ENCODE peak calls at places on chromosomes 2 and 18, in seven cellular contexts. One of them, this sample, is unnamed.

GRCh38 chr18:24869285-24869684 is 408.8 kb downstream of the HRH4 start:
- DNase-seq in AG09309: no peak
- DNase-seq in AG04449: no peak
- DNase-seq in aorta: no peak
- DNase-seq in GM12865: no peak
- DNase-seq in tibial artery: no peak
- DNase-seq in fibroblast of pulmonary artery: no peak
- DNase-seq in this sample: no peak

GRCh38 chr2:30691948-30692828 is 115.1 kb downstream of the CAPN13 start:
- DNase-seq in AG09309: no peak
- DNase-seq in AG04449: no peak
- DNase-seq in aorta: no peak
- DNase-seq in GM12865: no peak
- DNase-seq in tibial artery: peak
- DNase-seq in fibroblast of pulmonary artery: peak
- DNase-seq in this sample: no peak

GRCh38 chr2:200494048-200494447 is 15.8 kb downstream of the KCTD18 start:
- DNase-seq in AG09309: no peak
- DNase-seq in AG04449: no peak
- DNase-seq in aorta: no peak
- DNase-seq in GM12865: no peak
- DNase-seq in tibial artery: no peak
- DNase-seq in fibroblast of pulmonary artery: no peak
- DNase-seq in this sample: no peak

GRCh38 chr2:98479959-98480524 is 35.4 kb downstream of the INPP4A start:
- DNase-seq in AG09309: no peak
- DNase-seq in AG04449: no peak
- DNase-seq in aorta: peak
- DNase-seq in GM12865: peak
- DNase-seq in tibial artery: peak
- DNase-seq in fibroblast of pulmonary artery: peak
- DNase-seq in this sample: peak

GRCh38 chr18:74526478-74526877 is 7.8 kb upstream of the CNDP1 start:
- DNase-seq in AG09309: no peak
- DNase-seq in AG04449: no peak
- DNase-seq in aorta: no peak
- DNase-seq in GM12865: no peak
- DNase-seq in tibial artery: no peak
- DNase-seq in fibroblast of pulmonary artery: no peak
- DNase-seq in this sample: no peak

GRCh38 chr2:202072737-202073396 is at the start of gene KIAA2012:
- DNase-seq in AG09309: no peak
- DNase-seq in AG04449: no peak
- DNase-seq in aorta: no peak
- DNase-seq in GM12865: no peak
- DNase-seq in tibial artery: no peak
- DNase-seq in fibroblast of pulmonary artery: no peak
- DNase-seq in this sample: no peak

GRCh38 chr2:28652217-28652616 is 99.4 kb upstream of the PPP1CB start:
- DNase-seq in AG09309: no peak
- DNase-seq in AG04449: no peak
- DNase-seq in aorta: no peak
- DNase-seq in GM12865: no peak
- DNase-seq in tibial artery: no peak
- DNase-seq in fibroblast of pulmonary artery: no peak
- DNase-seq in this sample: no peak

GRCh38 chr2:46984642-46985476 is 69.3 kb upstream of the MCFD2 start:
- DNase-seq in AG09309: peak
- DNase-seq in AG04449: peak
- DNase-seq in aorta: peak
- DNase-seq in GM12865: peak
- DNase-seq in tibial artery: peak
- DNase-seq in fibroblast of pulmonary artery: peak
- DNase-seq in this sample: peak

GRCh38 chr18:44837491-44838185 is 156.9 kb downstream of the SETBP1 start:
- DNase-seq in AG09309: no peak
- DNase-seq in AG04449: no peak
- DNase-seq in aorta: no peak
- DNase-seq in GM12865: no peak
- DNase-seq in tibial artery: no peak
- DNase-seq in fibroblast of pulmonary artery: no peak
- DNase-seq in this sample: no peak

GRCh38 chr18:44839239-44839666 is 158.6 kb downstream of the SETBP1 start:
- DNase-seq in AG09309: peak
- DNase-seq in AG04449: no peak
- DNase-seq in aorta: peak
- DNase-seq in GM12865: peak
- DNase-seq in tibial artery: peak
- DNase-seq in fibroblast of pulmonary artery: peak
- DNase-seq in this sample: no peak

GRCh38 chr18:44834867-44835469 is 154.3 kb downstream of the SETBP1 start:
- DNase-seq in AG09309: no peak
- DNase-seq in AG04449: no peak
- DNase-seq in aorta: no peak
- DNase-seq in GM12865: no peak
- DNase-seq in tibial artery: no peak
- DNase-seq in fibroblast of pulmonary artery: no peak
- DNase-seq in this sample: no peak

GRCh38 chr18:44840053-44840826 is 159.6 kb downstream of the SETBP1 start:
- DNase-seq in AG09309: no peak
- DNase-seq in AG04449: no peak
- DNase-seq in aorta: no peak
- DNase-seq in GM12865: no peak
- DNase-seq in tibial artery: no peak
- DNase-seq in fibroblast of pulmonary artery: peak
- DNase-seq in this sample: peak

DNA sequence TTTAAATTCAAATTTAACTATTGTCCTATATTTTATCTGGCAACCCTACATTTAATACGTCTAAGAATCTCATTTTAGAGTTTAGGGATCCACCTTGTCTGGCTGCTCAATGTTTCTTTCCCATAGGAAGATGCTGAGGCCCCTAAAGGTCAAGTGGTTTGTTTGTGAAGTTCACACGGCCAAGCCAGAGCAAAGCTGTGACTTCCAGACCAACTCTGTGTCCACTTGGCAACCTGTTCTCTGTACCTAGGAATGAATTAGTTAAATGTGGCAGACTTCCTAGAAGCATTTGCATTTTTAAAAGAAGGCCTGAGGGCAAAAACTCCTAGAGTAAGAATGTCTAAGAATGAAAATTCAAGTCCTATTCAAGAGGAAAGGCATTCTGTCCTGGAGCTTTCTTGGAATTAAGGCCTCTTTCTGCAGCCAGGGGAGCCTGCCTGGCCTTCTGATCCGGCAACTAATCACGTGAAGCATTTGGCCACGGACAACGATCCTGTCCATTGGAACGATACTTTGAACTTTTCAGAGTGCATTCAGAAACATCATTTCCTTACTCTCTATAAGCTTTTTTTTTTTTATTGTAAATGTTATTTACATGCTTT is 155.0 kb downstream of the SETBP1 start:
- DNase-seq in AG09309: no peak
- DNase-seq in AG04449: no peak
- DNase-seq in aorta: no peak
- DNase-seq in GM12865: no peak
- DNase-seq in tibial artery: peak
- DNase-seq in fibroblast of pulmonary artery: no peak
- DNase-seq in this sample: no peak
- H3K4me3 ChIP-seq in AG09309: no peak
- H3K4me3 ChIP-seq in AG04449: no peak
- H3K4me3 ChIP-seq in aorta: no peak
- H3K4me3 ChIP-seq in GM12865: no peak
- H3K4me3 ChIP-seq in tibial artery: no peak
- H3K4me3 ChIP-seq in fibroblast of pulmonary artery: no peak
- H3K4me3 ChIP-seq in this sample: no peak

GRCh38 chr2:124025896-124026295 is 809 bp downstream of the CNTNAP5 start:
- DNase-seq in AG09309: no peak
- DNase-seq in AG04449: no peak
- DNase-seq in aorta: no peak
- DNase-seq in GM12865: no peak
- DNase-seq in tibial artery: no peak
- DNase-seq in fibroblast of pulmonary artery: no peak
- DNase-seq in this sample: no peak
- H3K4me3 ChIP-seq in AG09309: no peak
- H3K4me3 ChIP-seq in AG04449: no peak
- H3K4me3 ChIP-seq in aorta: no peak
- H3K4me3 ChIP-seq in GM12865: no peak
- H3K4me3 ChIP-seq in tibial artery: no peak
- H3K4me3 ChIP-seq in fibroblast of pulmonary artery: peak
- H3K4me3 ChIP-seq in this sample: no peak

GRCh38 chr2:189613077-189613636 is 32.6 kb upstream of the SLC40A1 start:
- DNase-seq in AG09309: peak
- DNase-seq in AG04449: peak
- DNase-seq in aorta: no peak
- DNase-seq in GM12865: no peak
- DNase-seq in tibial artery: no peak
- DNase-seq in fibroblast of pulmonary artery: peak
- DNase-seq in this sample: peak
- H3K4me3 ChIP-seq in AG09309: no peak
- H3K4me3 ChIP-seq in AG04449: peak
- H3K4me3 ChIP-seq in aorta: peak
- H3K4me3 ChIP-seq in GM12865: no peak
- H3K4me3 ChIP-seq in tibial artery: peak
- H3K4me3 ChIP-seq in fibroblast of pulmonary artery: peak
- H3K4me3 ChIP-seq in this sample: no peak

GRCh38 chr2:96928277-96928781 is 58.1 kb downstream of the FAM178B start:
- DNase-seq in AG09309: no peak
- DNase-seq in AG04449: no peak
- DNase-seq in aorta: no peak
- DNase-seq in GM12865: no peak
- DNase-seq in tibial artery: peak
- DNase-seq in fibroblast of pulmonary artery: no peak
- DNase-seq in this sample: peak
- H3K4me3 ChIP-seq in AG09309: peak
- H3K4me3 ChIP-seq in AG04449: no peak
- H3K4me3 ChIP-seq in aorta: peak
- H3K4me3 ChIP-seq in GM12865: no peak
- H3K4me3 ChIP-seq in tibial artery: peak
- H3K4me3 ChIP-seq in fibroblast of pulmonary artery: no peak
- H3K4me3 ChIP-seq in this sample: peak

GRCh38 chr2:43170733-43171101 is 55.7 kb downstream of the ZFP36L2 start:
- DNase-seq in AG09309: no peak
- DNase-seq in AG04449: no peak
- DNase-seq in aorta: no peak
- DNase-seq in GM12865: no peak
- DNase-seq in tibial artery: no peak
- DNase-seq in fibroblast of pulmonary artery: no peak
- DNase-seq in this sample: no peak
- H3K4me3 ChIP-seq in AG09309: no peak
- H3K4me3 ChIP-seq in AG04449: no peak
- H3K4me3 ChIP-seq in aorta: no peak
- H3K4me3 ChIP-seq in GM12865: no peak
- H3K4me3 ChIP-seq in tibial artery: no peak
- H3K4me3 ChIP-seq in fibroblast of pulmonary artery: no peak
- H3K4me3 ChIP-seq in this sample: no peak

DNA sequence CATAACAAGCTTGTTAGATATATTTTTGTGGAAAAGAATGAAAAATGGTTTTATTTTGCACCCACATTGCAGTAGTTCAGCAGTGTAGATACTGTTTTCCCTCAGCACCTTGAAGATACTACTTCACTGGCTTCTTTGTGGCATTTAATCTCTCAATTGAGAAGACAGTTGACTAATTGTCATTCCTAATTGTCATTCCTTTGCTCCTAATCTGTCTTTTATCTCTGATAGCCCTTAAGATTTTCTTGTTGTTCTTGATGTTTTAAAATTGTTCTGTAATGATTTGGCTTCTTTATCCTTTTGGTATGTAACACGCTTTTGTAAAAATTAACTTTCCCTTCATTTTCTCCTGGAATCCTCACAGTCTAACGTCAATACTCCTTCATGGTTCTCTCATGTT is 38.0 kb upstream of the CCNYL1 start:
- DNase-seq in AG09309: no peak
- DNase-seq in AG04449: no peak
- DNase-seq in aorta: no peak
- DNase-seq in GM12865: no peak
- DNase-seq in tibial artery: no peak
- DNase-seq in fibroblast of pulmonary artery: no peak
- DNase-seq in this sample: no peak
- H3K4me3 ChIP-seq in AG09309: no peak
- H3K4me3 ChIP-seq in AG04449: no peak
- H3K4me3 ChIP-seq in aorta: no peak
- H3K4me3 ChIP-seq in GM12865: no peak
- H3K4me3 ChIP-seq in tibial artery: no peak
- H3K4me3 ChIP-seq in fibroblast of pulmonary artery: no peak
- H3K4me3 ChIP-seq in this sample: no peak